ENCODE peak calls at places on chromosome 1, in five cellular contexts. One of them, this sample, is unnamed.
A peak's percentile ranks its signal among the peaks of the same experiment; 100 is the strongest.

GRCh38 chr1:16430598-16430997 is 6.6 kb downstream of the SPATA21 start:
- DNase-seq in activated CD4-positive, alpha-beta T cell treated with anti-CD3 and anti-CD28 coated beads for 4 hours: no peak
- DNase-seq in mesenteric fat pad: no peak
- DNase-seq in mucosa of descending colon: no peak
- DNase-seq in HuH-7: no peak
- DNase-seq in this sample: no peak

GRCh38 chr1:6247651-6248050 is 3.7 kb downstream of the HES3 start:
- DNase-seq in activated CD4-positive, alpha-beta T cell treated with anti-CD3 and anti-CD28 coated beads for 4 hours: no peak
- DNase-seq in mesenteric fat pad: no peak
- DNase-seq in mucosa of descending colon: no peak
- DNase-seq in HuH-7: no peak
- DNase-seq in this sample: no peak

GRCh38 chr1:43878854-43879253 is 54.7 kb upstream of the ARTN start:
- DNase-seq in activated CD4-positive, alpha-beta T cell treated with anti-CD3 and anti-CD28 coated beads for 4 hours: no peak
- DNase-seq in mesenteric fat pad: no peak
- DNase-seq in mucosa of descending colon: no peak
- DNase-seq in HuH-7: no peak
- DNase-seq in this sample: no peak

GRCh38 chr1:153608742-153609584 is 4.0 kb downstream of the S100A16 start:
- DNase-seq in activated CD4-positive, alpha-beta T cell treated with anti-CD3 and anti-CD28 coated beads for 4 hours: no peak
- DNase-seq in mesenteric fat pad: no peak
- DNase-seq in mucosa of descending colon: peak; percentile 89
- DNase-seq in HuH-7: peak; percentile 42
- DNase-seq in this sample: no peak

GRCh38 chr1:171196351-171196750 is 11.3 kb downstream of the FMO2 start:
- DNase-seq in activated CD4-positive, alpha-beta T cell treated with anti-CD3 and anti-CD28 coated beads for 4 hours: no peak
- DNase-seq in mesenteric fat pad: no peak
- DNase-seq in mucosa of descending colon: no peak
- DNase-seq in HuH-7: no peak
- DNase-seq in this sample: no peak

GRCh38 chr1:207174913-207175312 is 70.9 kb downstream of the C4BPA start:
- DNase-seq in activated CD4-positive, alpha-beta T cell treated with anti-CD3 and anti-CD28 coated beads for 4 hours: no peak
- DNase-seq in mesenteric fat pad: no peak
- DNase-seq in mucosa of descending colon: no peak
- DNase-seq in HuH-7: no peak
- DNase-seq in this sample: no peak

GRCh38 chr1:56065729-56066128 is 513.6 kb downstream of the PLPP3 start:
- DNase-seq in activated CD4-positive, alpha-beta T cell treated with anti-CD3 and anti-CD28 coated beads for 4 hours: no peak
- DNase-seq in mesenteric fat pad: no peak
- DNase-seq in mucosa of descending colon: no peak
- DNase-seq in HuH-7: no peak
- DNase-seq in this sample: no peak

GRCh38 chr1:168243636-168244212 is 17.9 kb downstream of the SFT2D2 start:
- DNase-seq in activated CD4-positive, alpha-beta T cell treated with anti-CD3 and anti-CD28 coated beads for 4 hours: no peak
- DNase-seq in mesenteric fat pad: no peak
- DNase-seq in mucosa of descending colon: no peak
- DNase-seq in HuH-7: no peak
- DNase-seq in this sample: no peak

GRCh38 chr1:31912839-31913239 is 25.3 kb downstream of the PTP4A2 start:
- DNase-seq in activated CD4-positive, alpha-beta T cell treated with anti-CD3 and anti-CD28 coated beads for 4 hours: no peak
- DNase-seq in mesenteric fat pad: no peak
- DNase-seq in mucosa of descending colon: no peak
- DNase-seq in HuH-7: no peak
- DNase-seq in this sample: no peak

This sample was measured in T-cell.